ENCODE peak calls at places on chromosomes 5 and 9, in four cellular contexts. O, X, W and Q are unnamed samples.

GRCh38 chr5:199821-200645 is 8.7 kb downstream of the LRRC14B start:
- DNase-seq in O (no peak), X (no peak), W (no peak), Q (peak; percentile 57)

GRCh38 chr9:112618385-112619001 is 99.4 kb downstream of the INIP start:
- DNase-seq in X (no peak), W (no peak), O (no peak), Q (no peak)

GRCh38 chr5:54867310-54867944 is 118.0 kb downstream of the ESM1 start:
- DNase-seq in X (peak; percentile 82), O (no peak), W (no peak), Q (no peak)

GRCh38 chr9:126499005-126499910 is 114.5 kb upstream of the LMX1B start:
- DNase-seq in O (no peak), X (peak; percentile 45), W (peak; percentile 63), Q (peak; percentile 75)

GRCh38 chr9:14395300-14396082 is 81.5 kb upstream of the NFIB start:
- DNase-seq in X (no peak), O (peak; percentile 56), W (no peak), Q (no peak)

GRCh38 chr5:59174248-59174844 is 591.5 kb downstream of the RAB3C start:
- DNase-seq in X (peak; percentile 90), W (no peak), O (no peak), Q (no peak)

GRCh38 chr9:121699271-121700164 is 48.1 kb downstream of the DAB2IP start:
- DNase-seq in W (peak; percentile 63), X (peak; percentile 67), O (peak; percentile 79), Q (peak; percentile 82)

GRCh38 chr5:55188656-55189380 is 15.8 kb upstream of the CDC20B start:
- DNase-seq in O (no peak), X (no peak), W (no peak), Q (no peak)

GRCh38 chr5:62152394-62153123 is 153.4 kb upstream of the KIF2A start:
- DNase-seq in O (no peak), X (no peak), W (no peak), Q (no peak)

GRCh38 chr5:164562271-164562856 is 1056.9 kb downstream of the MAT2B start:
- DNase-seq in O (no peak), X (no peak), W (no peak), Q (no peak)

GRCh38 chr9:100206899-100207298 is 107.9 kb downstream of the INVS start:
- DNase-seq in O (no peak), X (peak; percentile 26), W (no peak), Q (no peak)

GRCh38 chr5:7650755-7651154 is 200.2 kb downstream of the CFAP90 start:
- DNase-seq in W (no peak), X (no peak), O (no peak), Q (no peak)

GRCh38 chr9:96567203-96567700 is 52.4 kb downstream of the CDC14B start:
- DNase-seq in X (peak; percentile 29), O (no peak), W (peak; percentile 73), Q (no peak)

GRCh38 chr5:113123563-113123962 is 147.0 kb downstream of the DCP2 start:
- DNase-seq in W (peak; percentile 37), X (no peak), O (no peak), Q (no peak)

GRCh38 chr5:180607861-180608571 is 16.7 kb upstream of the SCGB3A1 start:
- DNase-seq in X (no peak), O (peak; percentile 11), W (no peak), Q (peak; percentile 80)

GRCh38 chr5:107519900-107520354 is 150.8 kb downstream of the EFNA5 start:
- DNase-seq in X (no peak), O (no peak), W (no peak), Q (no peak)

GRCh38 chr9:110288503-110288902 is 32.2 kb upstream of the TXN start:
- DNase-seq in W (no peak), O (no peak), X (no peak), Q (no peak)

GRCh38 chr5:173793677-173794570 is 94.2 kb upstream of the CPEB4 start:
- DNase-seq in X (no peak), O (no peak), W (no peak), Q (peak; percentile 62)

GRCh38 chr9:128552744-128553221 is 396 bp downstream of the SPTAN1 start:
- DNase-seq in W (peak; percentile 56), O (peak; percentile 75), X (peak; percentile 54), Q (peak; percentile 85)

GRCh38 chr9:131291795-131292315 is 2.3 kb downstream of the PLPP7 start:
- DNase-seq in W (no peak), O (no peak), X (no peak), Q (no peak)

GRCh38 chr5:120873083-120873482 is 409.0 kb downstream of the PRR16 start:
- DNase-seq in X (peak; percentile 1), W (no peak), O (no peak), Q (no peak)

GRCh38 chr5:5146530-5147160 is 6.5 kb downstream of the ADAMTS16 start:
- DNase-seq in O (no peak), W (no peak), X (peak; percentile 2), Q (no peak)

GRCh38 chr5:43078956-43079355 is 38.8 kb upstream of the ANXA2R start:
- DNase-seq in X (peak; percentile 89), W (no peak), O (no peak), Q (no peak)

GRCh38 chr5:133610489-133611356 is 1.6 kb downstream of the FSTL4 start:
- DNase-seq in X (peak; percentile 50), O (peak; percentile 75), W (peak; percentile 80), Q (peak; percentile 86)

GRCh38 chr5:169538935-169539334 is 44.6 kb upstream of the SPDL1 start:
- DNase-seq in O (no peak), W (no peak), X (no peak), Q (no peak)

GRCh38 chr9:129483467-129484324 is 137.2 kb downstream of the C9orf50 start:
- DNase-seq in W (no peak), X (peak; percentile 96), O (peak; percentile 94), Q (peak; percentile 91)

GRCh38 chr9:107973451-107973850 is 483.9 kb upstream of the KLF4 start:
- DNase-seq in X (no peak), O (no peak), W (no peak), Q (no peak)

GRCh38 chr9:69317894-69318293 is 7.1 kb upstream of the ENTREP1 start:
- DNase-seq in O (no peak), X (no peak), W (no peak), Q (no peak)

GRCh38 chr9:37100317-37100716 is 20.1 kb upstream of the ZCCHC7 start:
- DNase-seq in O (no peak), X (no peak), W (no peak), Q (no peak)

GRCh38 chr9:126668058-126668457 is 54.3 kb downstream of the LMX1B start:
- DNase-seq in O (no peak), X (no peak), W (no peak), Q (no peak)

GRCh38 chr5:96871022-96871388 is 5.3 kb upstream of the ERAP2 start:
- DNase-seq in X (no peak), O (no peak), W (no peak), Q (no peak)
- H3K4me1 ChIP-seq in X (peaks cover 7% of the 10 kb centered on the region), O (peaks cover 12% of the 10 kb centered on the region), W (peaks cover 3% of the 10 kb centered on the region), Q (peaks cover 9% of the 10 kb centered on the region)

GRCh38 chr9:6793203-6793602 is 35.4 kb downstream of the KDM4C start:
- DNase-seq in O (no peak), W (no peak), X (no peak), Q (no peak)

DNA sequence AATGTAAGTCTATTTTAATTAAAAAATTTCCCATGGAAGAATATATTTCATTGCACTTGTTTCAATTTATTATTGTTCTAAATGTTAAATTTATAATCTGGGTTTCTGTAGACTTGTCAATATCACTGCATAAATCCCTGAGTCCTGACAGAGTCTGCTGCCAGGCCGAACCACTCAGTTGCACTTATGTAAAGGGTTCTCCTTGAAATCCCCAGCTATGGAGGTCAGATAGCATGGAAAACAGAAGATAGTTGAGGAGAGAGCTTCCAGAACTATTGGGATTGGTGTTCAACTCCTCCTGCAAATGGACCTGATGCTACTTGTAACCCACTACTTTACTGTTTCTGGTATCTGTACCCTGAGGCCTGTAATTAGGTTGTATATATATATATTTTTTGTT is 37.2 kb downstream of the KDM4C start:
- DNase-seq in W (no peak), O (no peak), X (no peak), Q (no peak)
- TF ChIP-seq CTCF in W (no peak), O (no peak), X (no peak), Q (no peak)

DNA sequence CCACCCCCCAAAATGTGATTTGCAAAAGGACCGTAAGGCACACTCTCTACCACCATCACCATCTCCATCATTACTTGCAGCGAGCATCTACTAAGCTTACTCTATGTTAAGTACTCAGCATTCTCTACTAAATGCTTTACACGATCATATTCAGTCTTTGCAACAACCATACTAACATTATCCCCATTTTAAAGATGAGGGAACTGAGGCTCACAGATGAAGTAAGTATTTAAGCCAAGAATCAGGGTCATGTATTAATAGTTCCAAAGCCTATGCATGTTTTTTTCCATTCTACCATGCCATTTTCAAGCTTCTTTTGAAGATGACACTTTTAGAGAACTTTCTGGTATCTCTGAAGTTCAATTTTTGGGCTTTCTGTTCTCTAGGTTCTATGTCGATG is 121.7 kb upstream of the ANKRD55 start:
- DNase-seq in W (no peak), O (no peak), X (no peak), Q (no peak)
- H3K4me1 ChIP-seq in W (no peaks in the 10 kb centered on the region), O (peaks cover 7% of the 10 kb centered on the region), X (peaks cover 4% of the 10 kb centered on the region), Q (peaks cover 5% of the 10 kb centered on the region)

GRCh38 chr5:167821096-167821590 is 470.3 kb upstream of the WWC1 start:
- DNase-seq in W (no peak), O (no peak), X (no peak), Q (no peak)
- TF ChIP-seq CTCF in W (no peak), O (no peak), X (no peak), Q (no peak)

GRCh38 chr9:15501803-15502202 is 9.0 kb downstream of the PSIP1 start:
- DNase-seq in X (no peak), W (no peak), O (no peak), Q (no peak)
- H3K4me1 ChIP-seq in X (no peaks in the 10 kb centered on the region), W (no peaks in the 10 kb centered on the region), O (no peaks in the 10 kb centered on the region), Q (no peaks in the 10 kb centered on the region)

GRCh38 chr5:126745259-126745992 is 31.5 kb upstream of the LMNB1 start:
- DNase-seq in X (no peak), W (peak; percentile 39), O (no peak), Q (no peak)

GRCh38 chr5:126746290-126746689 is 30.6 kb upstream of the LMNB1 start:
- DNase-seq in X (peak; percentile 16), O (no peak), W (no peak), Q (no peak)

GRCh38 chr5:126744842-126745241 is 32.1 kb upstream of the LMNB1 start:
- DNase-seq in O (no peak), W (no peak), X (no peak), Q (no peak)

GRCh38 chr5:126742425-126742824 is 34.5 kb upstream of the LMNB1 start:
- DNase-seq in X (no peak), O (no peak), W (no peak), Q (no peak)

DNA sequence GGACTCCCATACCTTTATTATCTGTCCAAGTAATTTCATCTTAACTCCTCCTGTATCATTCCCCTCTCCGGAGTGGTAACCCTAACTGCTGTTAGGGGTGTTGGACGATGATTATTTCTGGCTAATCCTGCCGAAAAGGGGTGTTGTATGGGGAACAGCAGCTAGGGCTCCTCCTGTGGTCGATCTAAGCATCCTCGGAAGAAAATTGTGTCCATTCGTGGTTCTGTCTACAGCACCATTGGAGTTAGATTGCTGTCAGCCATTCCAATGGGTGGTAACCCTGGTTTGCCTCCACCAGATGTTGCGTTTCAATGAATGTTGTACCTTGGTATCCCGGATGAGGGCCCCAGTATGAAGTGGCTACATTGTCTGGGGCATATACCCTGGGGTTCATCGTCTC is 35.6 kb upstream of the LMNB1 start:
- DNase-seq in W (no peak), O (no peak), X (no peak), Q (no peak)
- TF ChIP-seq CTCF in W (peak; percentile 35), O (no peak), X (no peak), Q (no peak)